ENCODE peak calls at places on chromosomes 3 and 15, in seven cellular contexts. G is right cardiac atrium; S is PC-3; F is stimulated activated naive CD4-positive, alpha-beta T cell; B is GM03348; O is NCI-H345; D is Peyer's patch. Q is an unnamed sample.

GRCh38 chr3:196399485-196399945 is 32.7 kb downstream of the UBXN7 start:
- DNase-seq in G (no peak), S (peak), F (no peak), B (peak), O (no peak), D (no peak), Q (no peak)

GRCh38 chr15:39756806-39757522 is 25.7 kb downstream of the FSIP1 start:
- DNase-seq in G (no peak), S (peak), F (no peak), B (peak), O (peak), D (no peak), Q (peak)

GRCh38 chr3:15367059-15367458 is 34.7 kb upstream of the SH3BP5 start:
- DNase-seq in G (no peak), S (peak), F (no peak), B (peak), O (no peak), D (no peak), Q (no peak)

GRCh38 chr3:49244589-49245205 is 32.3 kb downstream of the C3orf62 start:
- DNase-seq in G (no peak), S (peak), F (no peak), B (no peak), O (peak), D (no peak), Q (peak)

GRCh38 chr3:166456291-166456690 is 619.1 kb upstream of the BCHE start:
- DNase-seq in G (no peak), S (peak), F (no peak), B (no peak), O (no peak), D (no peak), Q (no peak)

GRCh38 chr3:49955636-49956035 is 15.7 kb downstream of the RBM6 start:
- DNase-seq in G (no peak), S (no peak), F (no peak), B (no peak), O (no peak), D (no peak), Q (no peak)

GRCh38 chr3:74599564-74599963 is 14.9 kb downstream of the CNTN3 start:
- DNase-seq in G (no peak), S (no peak), F (no peak), B (no peak), O (no peak), D (no peak), Q (no peak)

GRCh38 chr15:57060799-57061198 is 142.4 kb downstream of the TCF12 start:
- DNase-seq in G (no peak), S (peak), F (no peak), B (peak), O (no peak), D (no peak), Q (peak)

GRCh38 chr3:160127308-160127707 is 97.9 kb upstream of the C3orf80 start:
- DNase-seq in G (no peak), S (peak), F (no peak), B (no peak), O (no peak), D (no peak), Q (no peak)

GRCh38 chr15:44584162-44584749 is 47.3 kb downstream of the EIF3J start:
- DNase-seq in G (peak), S (peak), F (peak), B (peak), O (peak), D (peak), Q (peak)

GRCh38 chr3:115671761-115672455 is 48.6 kb downstream of the GAP43 start:
- DNase-seq in G (no peak), S (no peak), F (no peak), B (no peak), O (no peak), D (no peak), Q (no peak)

GRCh38 chr3:5187920-5188418 is 462 bp downstream of the EDEM1 start:
- DNase-seq in G (peak), S (peak), F (peak), B (peak), O (no peak), D (no peak), Q (peak)

GRCh38 chr15:22786868-22787698 is 639 bp downstream of the NIPA1 start:
- DNase-seq in G (peak), S (peak), F (peak), B (peak), O (peak), D (peak), Q (peak)

GRCh38 chr3:111485086-111485485 is 56.9 kb upstream of the CD96 start:
- DNase-seq in G (no peak), S (no peak), F (no peak), B (no peak), O (no peak), D (no peak), Q (no peak)

GRCh38 chr3:155978324-155978723 is 107.9 kb downstream of the GMPS start:
- DNase-seq in G (no peak), S (peak), F (no peak), B (no peak), O (no peak), D (no peak), Q (no peak)

Q was measured in midbrain.